ENCODE peak calls at places on chromosomes 2 and 18, in eight cellular contexts. H is HepG2, O is astrocyte, I is PC-3, G is fibroblast of lung, B is HCT116, W is GM23338, E is H1. T is an unnamed sample.

GRCh38 chr2:111946294-111947114 is 48.1 kb downstream of the MERTK start:
- DNase-seq in I (peak; percentile 99), W (peak; percentile 24), H (peak; percentile 70), B (peak; percentile 94), G (peak; percentile 93), O (peak; percentile 93), E (no peak), T (peak; percentile 74)

GRCh38 chr2:54459037-54459441 is 2.9 kb downstream of the SPTBN1 start:
- DNase-seq in O (peak; percentile 48), E (no peak), H (no peak), W (no peak), B (no peak), I (peak; percentile 48), G (peak; percentile 63), T (no peak)

GRCh38 chr2:73366060-73366459 is 19.6 kb upstream of the ALMS1 start:
- DNase-seq in W (no peak), E (no peak), G (no peak), I (no peak), H (no peak), B (no peak), O (no peak), T (no peak)

GRCh38 chr2:72940786-72941185 is 23.5 kb downstream of the EMX1 start:
- DNase-seq in G (peak; percentile 66), W (peak; percentile 43), I (no peak), O (peak; percentile 45), H (no peak), E (no peak), B (no peak), T (no peak)

GRCh38 chr2:176685908-176686307 is 416.7 kb downstream of the MTX2 start:
- DNase-seq in O (no peak), G (no peak), E (no peak), B (no peak), I (no peak), H (no peak), W (no peak), T (no peak)

GRCh38 chr2:134452042-134452733 is 198.3 kb downstream of the MGAT5 start:
- DNase-seq in E (no peak), I (no peak), O (no peak), G (no peak), B (no peak), H (no peak), W (no peak), T (no peak)

GRCh38 chr2:47403829-47404228 is 873 bp downstream of the MSH2 start:
- DNase-seq in G (no peak), O (no peak), E (no peak), H (peak; percentile 23), B (no peak), I (peak; percentile 12), W (peak; percentile 11), T (no peak)

GRCh38 chr2:177332041-177332991 is 60.3 kb upstream of the AGPS start:
- DNase-seq in H (peak; percentile 74), E (no peak), B (peak; percentile 39), O (peak; percentile 53), G (peak; percentile 65), I (peak; percentile 75), W (peak; percentile 80), T (peak; percentile 58)

GRCh38 chr2:7728388-7728787 is 811.2 kb downstream of the RNF144A start:
- DNase-seq in E (no peak), B (no peak), I (no peak), G (no peak), H (no peak), O (no peak), W (no peak), T (no peak)

GRCh38 chr18:13553449-13553848 is 172.9 kb downstream of the FAM210A start:
- DNase-seq in B (no peak), O (no peak), G (no peak), E (no peak), W (no peak), H (no peak), I (no peak), T (no peak)

GRCh38 chr2:172179045-172179742 is 76.5 kb upstream of the DLX2 start:
- DNase-seq in B (no peak), H (no peak), E (no peak), O (peak; percentile 75), G (peak; percentile 81), W (no peak), I (peak; percentile 88), T (peak; percentile 84)

GRCh38 chr2:179478771-179479170 is 214.1 kb upstream of the SESTD1 start:
- DNase-seq in G (no peak), O (no peak), I (no peak), E (no peak), B (no peak), H (no peak), W (no peak), T (no peak)

GRCh38 chr2:132496566-132496965 is 80.0 kb downstream of the GPR39 start:
- DNase-seq in H (no peak), W (no peak), I (no peak), O (no peak), B (no peak), E (no peak), G (no peak), T (no peak)

GRCh38 chr2:200658278-200658864 is 72.6 kb downstream of the AOX1 start:
- DNase-seq in B (peak; percentile 15), W (peak; percentile 33), O (no peak), I (peak; percentile 18), E (no peak), G (no peak), H (no peak), T (no peak)

GRCh38 chr2:96637385-96638143 is 548 bp downstream of the KANSL3 start:
- DNase-seq in G (peak; percentile 92), I (peak; percentile 84), H (peak; percentile 85), O (peak; percentile 87), B (peak; percentile 56), W (peak; percentile 86), E (peak; percentile 79), T (peak; percentile 86)

GRCh38 chr2:182291296-182291695 is 135.5 kb downstream of the PDE1A start:
- DNase-seq in I (no peak), E (no peak), G (peak; percentile 5), W (no peak), H (no peak), B (no peak), O (no peak), T (no peak)

GRCh38 chr2:237181844-237182243 is 96.2 kb downstream of the COPS8 start:
- DNase-seq in E (no peak), B (peak; percentile 26), O (peak; percentile 96), G (peak; percentile 95), I (no peak), W (no peak), H (no peak), T (peak; percentile 57)

GRCh38 chr2:209495855-209496585 is 72.2 kb downstream of the MAP2 start:
- DNase-seq in I (peak; percentile 98), B (peak; percentile 88), E (no peak), G (peak; percentile 99), O (peak; percentile 99), W (no peak), H (peak; percentile 86), T (peak; percentile 92)

GRCh38 chr2:144607899-144608477 is 88.1 kb upstream of the ZEB2 start:
- DNase-seq in G (peak; percentile 67), I (no peak), H (no peak), B (no peak), W (no peak), E (no peak), O (peak; percentile 71), T (no peak)

GRCh38 chr18:32549248-32549842 is 78.7 kb upstream of the GAREM1 start:
- DNase-seq in B (peak; percentile 50), G (peak; percentile 20), W (peak; percentile 90), I (peak; percentile 49), H (peak; percentile 39), E (peak; percentile 58), O (peak; percentile 9), T (peak; percentile 41)

GRCh38 chr2:25169073-25169470 is 692 bp upstream of the POMC start:
- DNase-seq in W (no peak), G (no peak), B (no peak), I (no peak), O (no peak), H (no peak), E (no peak), T (no peak)

GRCh38 chr2:25170888-25171287 is 2.5 kb upstream of the POMC start:
- DNase-seq in E (no peak), H (no peak), O (no peak), I (no peak), B (no peak), G (no peak), W (no peak), T (no peak)

GRCh38 chr2:25165992-25166618 is 2.3 kb downstream of the POMC start:
- DNase-seq in W (peak; percentile 75), I (peak; percentile 53), G (peak; percentile 6), H (peak; percentile 39), O (no peak), E (peak; percentile 65), B (peak; percentile 35), T (no peak)

GRCh38 chr2:25164526-25164925 is 3.9 kb downstream of the POMC start:
- DNase-seq in O (no peak), H (no peak), E (no peak), I (no peak), W (no peak), G (no peak), B (no peak), T (no peak)

GRCh38 chr2:25168256-25169072 is at the start of gene POMC:
- DNase-seq in E (peak; percentile 77), B (no peak), G (peak; percentile 57), O (peak; percentile 31), W (peak; percentile 78), H (no peak), I (no peak), T (no peak)
- TF ChIP-seq EZH2 in E (peak; percentile 70), B (no peak), G (peak; percentile 82), O (peak; percentile 81), W (peak; percentile 47), H (no peak), I (no peak), T (no peak)

DNA sequence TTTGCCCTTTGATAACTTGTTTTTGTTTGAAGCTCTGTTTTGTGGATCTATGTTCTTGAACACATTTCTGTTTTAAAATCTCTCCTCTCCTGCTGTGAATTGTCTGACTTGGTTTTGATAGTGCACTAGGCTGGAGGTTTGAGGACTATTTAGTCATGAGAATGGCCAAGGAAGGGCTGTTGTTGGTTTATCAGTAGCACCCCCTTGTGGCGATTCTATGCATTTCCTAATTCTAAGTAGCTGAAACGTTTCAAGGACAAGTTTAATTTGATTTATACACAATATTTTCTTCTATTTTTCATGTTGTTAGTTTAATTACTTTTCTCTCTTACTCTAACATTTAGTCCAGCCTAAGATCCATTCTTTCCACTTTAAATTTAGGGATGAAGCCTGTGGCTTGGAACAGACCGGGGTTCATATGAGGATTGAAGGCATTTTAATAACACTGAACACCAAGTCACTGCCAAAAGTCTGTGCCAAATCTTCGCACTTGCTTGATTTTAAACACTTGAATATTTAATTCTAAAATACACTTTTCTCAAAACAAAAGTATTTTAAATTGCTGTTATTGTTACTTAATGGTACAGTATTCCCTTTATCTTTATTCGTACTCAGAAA is 166.0 kb downstream of the SOCS6 start:
- DNase-seq in I (peak; percentile 81), W (peak; percentile 81), O (peak; percentile 39), B (peak; percentile 67), E (no peak), G (peak; percentile 61), H (peak; percentile 60), T (peak; percentile 42)
- TF ChIP-seq CTCF in I (peak; percentile 90), W (peak; percentile 76), O (peak; percentile 87), B (peak; percentile 54), E (peak; percentile 56), G (peak; percentile 70), H (peak; percentile 74), T (peak; percentile 94)

GRCh38 chr2:152098798-152099654 is at the start of gene CACNB4:
- DNase-seq in O (no peak), H (no peak), W (peak; percentile 77), E (peak; percentile 73), G (no peak), I (no peak), B (no peak), T (peak; percentile 5)
- TF ChIP-seq EZH2 in O (peak; percentile 72), H (peak; percentile 98), W (peak; percentile 41), E (peak; percentile 61), G (peak; percentile 90), I (peak; percentile 97), B (no peak), T (peak; percentile 72)

GRCh38 chr2:136117909-136118818 is at the start of gene CXCR4:
- DNase-seq in O (peak; percentile 10), W (peak; percentile 91), E (peak; percentile 93), H (no peak), B (peak; percentile 34), I (peak; percentile 58), G (peak; percentile 23), T (peak; percentile 37)
- TF ChIP-seq CTCF in O (no peak), W (peak; percentile 44), E (no peak), H (no peak), B (no peak), I (no peak), G (no peak), T (no peak)